ENCODE peak calls at places on chromosomes 7 and 10, in seven cellular contexts. One of them, this sample, is unnamed.

GRCh38 chr10:16967000-16967865 is 150.0 kb upstream of the RSU1 start:
- DNase-seq in fibroblast of mammary gland: peak; percentile 75
- DNase-seq in brain microvascular endothelial cell: peak; percentile 46
- DNase-seq in Calu3: no peak
- DNase-seq in OCI-LY7: no peak
- DNase-seq in osteoblast: no peak
- DNase-seq in AG04449: no peak
- DNase-seq in this sample: no peak

GRCh38 chr7:144529269-144529926 is 125.9 kb upstream of the NOBOX start:
- DNase-seq in OCI-LY7: no peak
- DNase-seq in Calu3: no peak
- DNase-seq in AG04449: no peak
- DNase-seq in osteoblast: no peak
- DNase-seq in fibroblast of mammary gland: no peak
- DNase-seq in brain microvascular endothelial cell: no peak
- DNase-seq in this sample: no peak

GRCh38 chr10:24806262-24806661 is 82.6 kb upstream of the ARHGAP21 start:
- DNase-seq in osteoblast: no peak
- DNase-seq in brain microvascular endothelial cell: no peak
- DNase-seq in OCI-LY7: no peak
- DNase-seq in AG04449: no peak
- DNase-seq in Calu3: no peak
- DNase-seq in fibroblast of mammary gland: no peak
- DNase-seq in this sample: no peak

GRCh38 chr7:26534649-26535482 is 243.2 kb downstream of the SNX10 start:
- DNase-seq in AG04449: no peak
- DNase-seq in osteoblast: no peak
- DNase-seq in brain microvascular endothelial cell: no peak
- DNase-seq in OCI-LY7: no peak
- DNase-seq in fibroblast of mammary gland: no peak
- DNase-seq in Calu3: no peak
- DNase-seq in this sample: no peak

GRCh38 chr7:16299853-16300252 is 121.5 kb downstream of the CRPPA start:
- DNase-seq in Calu3: no peak
- DNase-seq in brain microvascular endothelial cell: no peak
- DNase-seq in OCI-LY7: no peak
- DNase-seq in fibroblast of mammary gland: no peak
- DNase-seq in AG04449: no peak
- DNase-seq in osteoblast: no peak
- DNase-seq in this sample: no peak

GRCh38 chr7:114793155-114793849 is 128.6 kb upstream of the MDFIC start:
- DNase-seq in OCI-LY7: no peak
- DNase-seq in fibroblast of mammary gland: no peak
- DNase-seq in osteoblast: no peak
- DNase-seq in AG04449: no peak
- DNase-seq in brain microvascular endothelial cell: no peak
- DNase-seq in Calu3: no peak
- DNase-seq in this sample: no peak

GRCh38 chr7:132161231-132161915 is 414.9 kb downstream of the PLXNA4 start:
- DNase-seq in fibroblast of mammary gland: no peak
- DNase-seq in Calu3: peak; percentile 4
- DNase-seq in OCI-LY7: no peak
- DNase-seq in osteoblast: no peak
- DNase-seq in brain microvascular endothelial cell: no peak
- DNase-seq in AG04449: no peak
- DNase-seq in this sample: no peak

GRCh38 chr7:25894002-25894901 is 257.7 kb upstream of the NFE2L3 start:
- DNase-seq in osteoblast: no peak
- DNase-seq in AG04449: no peak
- DNase-seq in fibroblast of mammary gland: peak; percentile 22
- DNase-seq in Calu3: peak; percentile 73
- DNase-seq in brain microvascular endothelial cell: no peak
- DNase-seq in OCI-LY7: peak; percentile 73
- DNase-seq in this sample: no peak

GRCh38 chr10:86613905-86614304 is 40.4 kb upstream of the OPN4 start:
- DNase-seq in AG04449: no peak
- DNase-seq in brain microvascular endothelial cell: no peak
- DNase-seq in OCI-LY7: no peak
- DNase-seq in fibroblast of mammary gland: no peak
- DNase-seq in osteoblast: no peak
- DNase-seq in Calu3: no peak
- DNase-seq in this sample: no peak

GRCh38 chr7:18666107-18666728 is 170.7 kb downstream of the HDAC9 start:
- DNase-seq in osteoblast: no peak
- DNase-seq in OCI-LY7: peak; percentile 85
- DNase-seq in AG04449: peak; percentile 16
- DNase-seq in Calu3: peak; percentile 85
- DNase-seq in fibroblast of mammary gland: peak; percentile 81
- DNase-seq in brain microvascular endothelial cell: peak; percentile 56
- DNase-seq in this sample: peak; percentile 18

GRCh38 chr7:90595801-90596683 is at the start of gene CDK14:
- DNase-seq in brain microvascular endothelial cell: peak; percentile 56
- DNase-seq in fibroblast of mammary gland: peak; percentile 55
- DNase-seq in osteoblast: peak; percentile 98
- DNase-seq in AG04449: no peak
- DNase-seq in Calu3: peak; percentile 78
- DNase-seq in OCI-LY7: peak; percentile 61
- DNase-seq in this sample: no peak

GRCh38 chr7:23373151-23374004 is 74.2 kb downstream of the MALSU1 start:
- DNase-seq in brain microvascular endothelial cell: no peak
- DNase-seq in osteoblast: no peak
- DNase-seq in Calu3: no peak
- DNase-seq in fibroblast of mammary gland: peak; percentile 66
- DNase-seq in OCI-LY7: peak; percentile 92
- DNase-seq in AG04449: no peak
- DNase-seq in this sample: no peak

DNA sequence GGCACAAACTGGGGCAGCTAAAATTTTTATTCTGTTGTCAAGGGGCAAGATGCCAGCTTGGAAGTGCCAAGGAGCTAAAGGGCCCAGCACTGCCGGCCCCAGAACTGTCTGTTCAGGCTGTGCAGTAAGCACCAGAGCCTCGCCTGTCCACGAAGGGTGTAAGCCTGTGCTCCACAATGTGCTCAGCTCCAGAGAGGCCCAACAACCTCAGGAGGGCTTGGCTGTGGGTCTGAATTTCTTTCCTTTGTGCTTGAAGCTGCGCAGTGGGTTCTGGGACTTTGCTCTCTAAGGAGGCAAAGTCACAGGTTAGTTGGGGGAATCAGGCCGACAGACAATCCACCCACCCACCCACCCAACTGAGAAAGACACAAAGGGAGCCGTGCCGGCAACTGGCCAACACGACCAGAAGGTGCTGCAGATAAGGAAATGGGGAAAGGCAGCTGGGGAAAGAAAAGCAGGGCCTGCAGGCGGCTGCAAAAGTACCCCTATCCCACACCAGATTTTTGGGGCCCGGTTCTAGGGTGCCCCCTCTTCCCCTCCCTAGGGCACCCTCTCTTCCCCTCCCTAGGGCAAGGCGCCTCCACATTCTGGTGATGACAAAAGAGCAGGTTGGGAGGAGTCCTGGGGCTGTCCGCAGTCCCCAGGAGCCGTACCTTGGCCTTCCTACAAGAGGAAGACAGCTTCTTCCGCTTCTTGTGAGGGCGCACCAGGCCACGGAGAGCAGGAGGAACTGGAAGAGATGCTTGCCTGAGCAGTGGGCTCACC is 7.7 kb downstream of the DDX56 start:
- DNase-seq in brain microvascular endothelial cell: no peak
- DNase-seq in fibroblast of mammary gland: no peak
- DNase-seq in Calu3: no peak
- DNase-seq in OCI-LY7: no peak
- DNase-seq in AG04449: no peak
- DNase-seq in osteoblast: no peak
- DNase-seq in this sample: no peak
- TF ChIP-seq CTCF in brain microvascular endothelial cell: no peak
- TF ChIP-seq CTCF in fibroblast of mammary gland: no peak
- TF ChIP-seq CTCF in Calu3: peak; percentile 11
- TF ChIP-seq CTCF in OCI-LY7: peak; percentile 41
- TF ChIP-seq CTCF in AG04449: no peak
- TF ChIP-seq CTCF in osteoblast: no peak
- TF ChIP-seq CTCF in this sample: no peak

GRCh38 chr7:153381275-153382119 is 621.9 kb downstream of the ACTR3B start:
- DNase-seq in Calu3: no peak
- DNase-seq in fibroblast of mammary gland: no peak
- DNase-seq in AG04449: no peak
- DNase-seq in OCI-LY7: peak; percentile 36
- DNase-seq in brain microvascular endothelial cell: no peak
- DNase-seq in osteoblast: no peak
- DNase-seq in this sample: no peak
- TF ChIP-seq CTCF in Calu3: no peak
- TF ChIP-seq CTCF in fibroblast of mammary gland: peak; percentile 23
- TF ChIP-seq CTCF in AG04449: no peak
- TF ChIP-seq CTCF in OCI-LY7: peak; percentile 92
- TF ChIP-seq CTCF in brain microvascular endothelial cell: peak; percentile 34
- TF ChIP-seq CTCF in osteoblast: no peak
- TF ChIP-seq CTCF in this sample: peak; percentile 76

GRCh38 chr10:50291261-50291850 is 40.0 kb upstream of the ASAH2 start:
- DNase-seq in AG04449: no peak
- DNase-seq in osteoblast: no peak
- DNase-seq in brain microvascular endothelial cell: no peak
- DNase-seq in Calu3: no peak
- DNase-seq in OCI-LY7: peak; percentile 29
- DNase-seq in fibroblast of mammary gland: peak; percentile 44
- DNase-seq in this sample: no peak
- TF ChIP-seq CTCF in AG04449: peak; percentile 31
- TF ChIP-seq CTCF in osteoblast: peak; percentile 65
- TF ChIP-seq CTCF in brain microvascular endothelial cell: peak; percentile 56
- TF ChIP-seq CTCF in Calu3: no peak
- TF ChIP-seq CTCF in OCI-LY7: peak; percentile 64
- TF ChIP-seq CTCF in fibroblast of mammary gland: peak; percentile 58
- TF ChIP-seq CTCF in this sample: peak; percentile 38

GRCh38 chr10:15427836-15428414 is 56.8 kb upstream of the FAM171A1 start:
- DNase-seq in AG04449: no peak
- DNase-seq in Calu3: no peak
- DNase-seq in OCI-LY7: peak; percentile 14
- DNase-seq in brain microvascular endothelial cell: peak; percentile 2
- DNase-seq in osteoblast: peak; percentile 92
- DNase-seq in fibroblast of mammary gland: peak; percentile 66
- DNase-seq in this sample: no peak
- TF ChIP-seq CTCF in AG04449: peak; percentile 29
- TF ChIP-seq CTCF in Calu3: peak; percentile 19
- TF ChIP-seq CTCF in OCI-LY7: peak; percentile 86
- TF ChIP-seq CTCF in brain microvascular endothelial cell: peak; percentile 44
- TF ChIP-seq CTCF in osteoblast: peak; percentile 62
- TF ChIP-seq CTCF in fibroblast of mammary gland: peak; percentile 62
- TF ChIP-seq CTCF in this sample: peak; percentile 52

DNA sequence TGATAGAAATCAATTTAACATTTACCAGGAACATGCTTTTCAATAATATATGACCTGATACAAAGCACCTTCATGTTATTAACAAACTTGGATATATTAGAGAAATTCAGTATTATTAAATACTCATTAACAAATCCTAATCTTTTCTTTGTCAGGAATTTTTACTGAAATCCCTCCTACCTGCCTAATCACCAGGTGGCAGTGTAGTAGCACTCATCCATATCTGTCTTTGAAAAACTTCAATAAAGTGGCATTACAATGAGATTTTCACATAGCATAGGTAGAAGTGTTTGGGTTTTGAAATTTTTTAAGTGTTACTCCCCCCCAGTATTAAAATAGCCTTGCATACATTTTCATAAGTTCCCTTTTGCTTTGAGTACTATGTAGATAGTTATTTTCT is 1246.6 kb upstream of the LRRN3 start:
- DNase-seq in Calu3: peak; percentile 34
- DNase-seq in osteoblast: no peak
- DNase-seq in OCI-LY7: no peak
- DNase-seq in fibroblast of mammary gland: peak; percentile 1
- DNase-seq in AG04449: no peak
- DNase-seq in brain microvascular endothelial cell: peak; percentile 9
- DNase-seq in this sample: no peak
- TF ChIP-seq CTCF in Calu3: peak; percentile 33
- TF ChIP-seq CTCF in osteoblast: no peak
- TF ChIP-seq CTCF in OCI-LY7: peak; percentile 69
- TF ChIP-seq CTCF in fibroblast of mammary gland: peak; percentile 19
- TF ChIP-seq CTCF in AG04449: no peak
- TF ChIP-seq CTCF in brain microvascular endothelial cell: peak; percentile 58
- TF ChIP-seq CTCF in this sample: peak; percentile 68

GRCh38 chr7:128697301-128697905 is 25.3 kb downstream of the GARIN1A start:
- DNase-seq in fibroblast of mammary gland: peak; percentile 85
- DNase-seq in brain microvascular endothelial cell: peak; percentile 38
- DNase-seq in AG04449: no peak
- DNase-seq in osteoblast: no peak
- DNase-seq in OCI-LY7: peak; percentile 45
- DNase-seq in Calu3: peak; percentile 49
- DNase-seq in this sample: no peak
- TF ChIP-seq CTCF in fibroblast of mammary gland: peak; percentile 43
- TF ChIP-seq CTCF in brain microvascular endothelial cell: peak; percentile 72
- TF ChIP-seq CTCF in AG04449: peak; percentile 40
- TF ChIP-seq CTCF in osteoblast: peak; percentile 40
- TF ChIP-seq CTCF in OCI-LY7: peak; percentile 53
- TF ChIP-seq CTCF in Calu3: no peak
- TF ChIP-seq CTCF in this sample: peak; percentile 39

GRCh38 chr7:100710452-100710851 is 4.5 kb downstream of the POP7 start:
- DNase-seq in osteoblast: no peak
- DNase-seq in fibroblast of mammary gland: no peak
- DNase-seq in brain microvascular endothelial cell: no peak
- DNase-seq in Calu3: no peak
- DNase-seq in OCI-LY7: no peak
- DNase-seq in AG04449: no peak
- DNase-seq in this sample: no peak

GRCh38 chr7:100706672-100707311 is 871 bp downstream of the POP7 start:
- DNase-seq in osteoblast: peak; percentile 80
- DNase-seq in Calu3: no peak
- DNase-seq in AG04449: no peak
- DNase-seq in OCI-LY7: no peak
- DNase-seq in brain microvascular endothelial cell: no peak
- DNase-seq in fibroblast of mammary gland: no peak
- DNase-seq in this sample: no peak

GRCh38 chr7:100708395-100708794 is 2.5 kb downstream of the POP7 start:
- DNase-seq in OCI-LY7: no peak
- DNase-seq in fibroblast of mammary gland: no peak
- DNase-seq in osteoblast: no peak
- DNase-seq in AG04449: no peak
- DNase-seq in brain microvascular endothelial cell: no peak
- DNase-seq in Calu3: no peak
- DNase-seq in this sample: no peak

GRCh38 chr7:100705753-100706671 is at the start of gene POP7:
- DNase-seq in OCI-LY7: peak; percentile 99
- DNase-seq in AG04449: peak; percentile 88
- DNase-seq in fibroblast of mammary gland: peak; percentile 97
- DNase-seq in osteoblast: peak; percentile 99
- DNase-seq in Calu3: peak; percentile 96
- DNase-seq in brain microvascular endothelial cell: peak; percentile 97
- DNase-seq in this sample: peak; percentile 86

DNA sequence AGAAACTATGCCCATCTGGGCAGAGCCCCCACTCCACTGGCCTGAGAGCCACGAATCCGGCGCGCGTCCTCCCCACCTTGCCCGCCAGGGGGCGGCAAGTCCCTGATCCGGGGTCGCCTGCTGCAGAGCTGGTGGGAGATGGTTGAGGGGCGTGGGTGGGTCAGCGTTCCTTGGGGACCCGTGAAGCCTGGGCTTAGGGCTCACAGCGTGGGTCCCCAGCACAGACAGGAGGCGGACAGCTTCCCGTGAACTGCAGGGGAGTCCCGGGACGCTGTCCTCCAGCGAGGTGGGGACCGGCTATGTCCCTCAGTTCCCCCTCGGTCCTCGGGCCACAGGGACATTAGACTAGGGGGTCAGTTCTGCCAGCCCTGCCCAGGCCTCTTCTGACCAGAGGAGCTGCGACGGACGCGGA is 574 bp upstream of the POP7 start:
- DNase-seq in AG04449: no peak
- DNase-seq in osteoblast: peak; percentile 98
- DNase-seq in brain microvascular endothelial cell: peak; percentile 60
- DNase-seq in Calu3: peak; percentile 78
- DNase-seq in OCI-LY7: peak; percentile 83
- DNase-seq in fibroblast of mammary gland: peak; percentile 63
- DNase-seq in this sample: no peak
- TF ChIP-seq CTCF in AG04449: peak; percentile 98
- TF ChIP-seq CTCF in osteoblast: peak; percentile 85
- TF ChIP-seq CTCF in brain microvascular endothelial cell: peak; percentile 96
- TF ChIP-seq CTCF in Calu3: peak; percentile 90
- TF ChIP-seq CTCF in OCI-LY7: peak; percentile 88
- TF ChIP-seq CTCF in fibroblast of mammary gland: peak; percentile 81
- TF ChIP-seq CTCF in this sample: peak; percentile 96

This sample was measured in kidney epithelial cell.